ENCODE peak calls at places on chromosomes 4 and X, in nine cellular contexts. Q is activated CD4-positive, alpha-beta T cell treated with anti-CD3 and anti-CD28 coated beads, Interleukin-2, amount 50 U/mL, for 24 hours; C is CD8-positive, alpha-beta T cell; F is NCI-H2081; T is neuronal stem cell; B is stimulated activated CD4-positive, alpha-beta T cell treated with anti-CD3 and anti-CD28 coated beads, TNF-alpha, amount 100 ng/mL, for 24 hours; O is fibroblast of the conjunctiva; H is cardiac septum; V is iPS DF 19.7. Y is an unnamed sample.

GRCh38 chr4:108058685-108059440 is 69.2 kb downstream of the HADH start:
- DNase-seq in Q (no peak), C (no peak), F (no peak), T (no peak), B (no peak), O (no peak), H (no peak), V (no peak), Y (no peak)

GRCh38 chr4:545612-546011 is 30.5 kb downstream of the TMEM271 start:
- DNase-seq in Q (no peak), C (no peak), F (no peak), T (no peak), B (no peak), O (no peak), H (peak), V (no peak), Y (no peak)

GRCh38 chr4:186137193-186137792 is 32.8 kb downstream of the FAM149A start:
- DNase-seq in Q (no peak), C (no peak), F (no peak), T (no peak), B (no peak), O (no peak), H (no peak), V (no peak), Y (no peak)

GRCh38 chr4:13481569-13481968 is 2.6 kb downstream of the RAB28 start:
- DNase-seq in Q (no peak), C (no peak), F (no peak), T (peak), B (no peak), O (peak), H (no peak), V (no peak), Y (no peak)

GRCh38 chr4:147581601-147582350 is 35.4 kb upstream of the TMEM184C start:
- DNase-seq in Q (no peak), C (no peak), F (no peak), T (no peak), B (no peak), O (no peak), H (no peak), V (no peak), Y (no peak)

GRCh38 chr4:23775694-23776093 is 114.2 kb downstream of the PPARGC1A start:
- DNase-seq in Q (no peak), C (no peak), F (no peak), T (no peak), B (no peak), O (no peak), H (no peak), V (no peak), Y (no peak)

GRCh38 chrX:37627602-37628001 is 56.1 kb downstream of the LANCL3 start:
- DNase-seq in Q (no peak), C (no peak), F (no peak), T (no peak), B (no peak), O (no peak), H (no peak), V (no peak), Y (no peak)

GRCh38 chr4:7187691-7188090 is 4.6 kb upstream of the SORCS2 start:
- DNase-seq in Q (no peak), C (no peak), F (no peak), T (no peak), B (no peak), O (no peak), H (peak), V (no peak), Y (no peak)

GRCh38 chr4:22029803-22030202 is 81.2 kb upstream of the KCNIP4 start:
- DNase-seq in Q (no peak), C (no peak), F (peak), T (no peak), B (no peak), O (no peak), H (no peak), V (no peak), Y (no peak)

GRCh38 chr4:156906325-156906724 is 65.3 kb downstream of the PDGFC start:
- DNase-seq in Q (no peak), C (no peak), F (peak), T (no peak), B (no peak), O (no peak), H (no peak), V (no peak), Y (no peak)

GRCh38 chrX:114581528-114582263 is 2.2 kb upstream of the HTR2C start:
- DNase-seq in Q (no peak), C (no peak), F (no peak), T (peak), B (no peak), O (no peak), H (no peak), V (no peak), Y (no peak)

GRCh38 chrX:82721891-82722290 is 786.2 kb upstream of the POU3F4 start:
- DNase-seq in Q (no peak), C (no peak), F (no peak), T (no peak), B (no peak), O (no peak), H (no peak), V (no peak), Y (no peak)

GRCh38 chr4:156962551-156962974 is 9.0 kb downstream of the PDGFC start:
- DNase-seq in Q (no peak), C (no peak), F (no peak), T (no peak), B (no peak), O (peak), H (no peak), V (no peak), Y (no peak)

GRCh38 chr4:163505374-163505773 is 10.9 kb downstream of the TMA16 start:
- DNase-seq in Q (no peak), C (no peak), F (no peak), T (no peak), B (no peak), O (no peak), H (no peak), V (no peak), Y (no peak)

GRCh38 chr4:27187786-27188185 is 327.1 kb downstream of the STIM2 start:
- DNase-seq in Q (no peak), C (no peak), F (no peak), T (no peak), B (no peak), O (no peak), H (no peak), V (no peak), Y (no peak)

GRCh38 chr4:176139518-176139917 is 55.9 kb downstream of the SPATA4 start:
- DNase-seq in Q (no peak), C (no peak), F (no peak), T (no peak), B (no peak), O (no peak), H (no peak), V (no peak), Y (no peak)

GRCh38 chr4:158016511-158016910 is 156.3 kb downstream of the GASK1B start:
- DNase-seq in Q (no peak), C (no peak), F (no peak), T (no peak), B (no peak), O (peak), H (no peak), V (no peak), Y (no peak)

GRCh38 chr4:77636902-77637301 is 31.3 kb downstream of the CXCL13 start:
- DNase-seq in Q (no peak), C (no peak), F (no peak), T (no peak), B (no peak), O (peak), H (no peak), V (no peak), Y (no peak)

GRCh38 chr4:38275331-38275821 is 315.2 kb downstream of the PTTG2 start:
- DNase-seq in Q (no peak), C (no peak), F (no peak), T (no peak), B (no peak), O (no peak), H (no peak), V (no peak), Y (no peak)

GRCh38 chrX:2769615-2770014 is 17.8 kb downstream of the XG start:
- DNase-seq in Q (no peak), C (no peak), F (no peak), T (no peak), B (no peak), O (no peak), H (no peak), V (no peak), Y (no peak)

GRCh38 chrX:123422875-123423274 is 238.8 kb downstream of the GRIA3 start:
- DNase-seq in Q (no peak), C (no peak), F (peak), T (no peak), B (no peak), O (peak), H (no peak), V (no peak), Y (no peak)

GRCh38 chr4:6910340-6910959 is 824 bp downstream of the TBC1D14 start:
- DNase-seq in Q (no peak), C (no peak), F (no peak), T (no peak), B (no peak), O (no peak), H (no peak), V (no peak), Y (no peak)

GRCh38 chrX:38247051-38247450 is 26.4 kb upstream of the SRPX start:
- DNase-seq in Q (no peak), C (no peak), F (no peak), T (no peak), B (no peak), O (no peak), H (no peak), V (no peak), Y (no peak)

GRCh38 chrX:153946910-153947769 is 2.7 kb upstream of the RENBP start:
- DNase-seq in Q (peak), C (peak), F (peak), T (peak), B (peak), O (peak), H (peak), V (no peak), Y (peak)